ENCODE peak calls at places on chromosomes 12 and 14, in four cellular contexts. N, P, A and U are unnamed samples.

GRCh38 chr14:105329411-105330200 is 15.1 kb downstream of the PACS2 start:
- DNase-seq in P (no peak), A (no peak), N (no peak), U (no peak)

GRCh38 chr14:92473947-92474535 is 39.5 kb upstream of the RIN3 start:
- DNase-seq in A (no peak), P (peak), N (no peak), U (no peak)

GRCh38 chr12:132103542-132104308 is 40.4 kb downstream of the DDX51 start:
- DNase-seq in N (no peak), A (no peak), P (no peak), U (no peak)

GRCh38 chr14:36085861-36086260 is 90.7 kb downstream of the PTCSC3 start:
- DNase-seq in A (no peak), N (no peak), P (no peak), U (no peak)

GRCh38 chr14:104176611-104177010 is 38.2 kb downstream of the KIF26A start:
- DNase-seq in A (no peak), P (no peak), N (no peak), U (no peak)

GRCh38 chr14:102232348-102232625 is 72.7 kb downstream of the MOK start:
- DNase-seq in N (no peak), A (no peak), P (no peak), U (no peak)

GRCh38 chr14:20516921-20517320 is 11.6 kb downstream of the RNASE10 start:
- DNase-seq in A (peak), N (no peak), P (peak), U (no peak)

GRCh38 chr14:21317433-21317832 is 37.5 kb downstream of the RPGRIP1 start:
- DNase-seq in N (no peak), P (no peak), A (no peak), U (no peak)

GRCh38 chr14:29222671-29223268 is 456.2 kb downstream of the FOXG1 start:
- DNase-seq in P (peak), A (peak), N (no peak), U (peak)

GRCh38 chr12:17214910-17215309 is 608.9 kb upstream of the LMO3 start:
- DNase-seq in P (no peak), N (no peak), A (no peak), U (no peak)

GRCh38 chr12:17216156-17216555 is 610.2 kb upstream of the LMO3 start:
- DNase-seq in P (no peak), A (no peak), N (no peak), U (no peak)

DNA sequence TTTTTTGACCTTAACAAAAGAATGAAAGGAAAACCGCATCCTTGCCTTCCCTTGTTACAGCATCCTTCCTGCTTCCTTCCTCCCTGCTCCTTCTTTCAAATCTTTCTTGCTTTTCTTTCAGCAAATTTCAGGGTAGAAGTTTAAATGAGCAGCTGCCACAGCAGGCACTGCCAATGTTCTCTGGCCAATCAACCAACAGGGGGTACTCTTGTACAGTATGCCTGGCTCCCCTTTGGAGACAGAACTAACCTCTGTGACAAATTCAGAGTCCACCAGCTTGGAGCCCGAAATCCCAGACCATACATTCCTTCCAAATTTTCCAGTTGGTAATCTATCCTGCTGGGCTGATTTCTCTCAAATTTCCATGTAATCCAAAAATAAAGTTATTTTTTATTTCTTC is 609.8 kb upstream of the LMO3 start:
- DNase-seq in N (no peak), A (no peak), P (no peak), U (no peak)
- TF ChIP-seq CTCF in N (no peak), A (no peak), P (no peak), U (peak)

DNA sequence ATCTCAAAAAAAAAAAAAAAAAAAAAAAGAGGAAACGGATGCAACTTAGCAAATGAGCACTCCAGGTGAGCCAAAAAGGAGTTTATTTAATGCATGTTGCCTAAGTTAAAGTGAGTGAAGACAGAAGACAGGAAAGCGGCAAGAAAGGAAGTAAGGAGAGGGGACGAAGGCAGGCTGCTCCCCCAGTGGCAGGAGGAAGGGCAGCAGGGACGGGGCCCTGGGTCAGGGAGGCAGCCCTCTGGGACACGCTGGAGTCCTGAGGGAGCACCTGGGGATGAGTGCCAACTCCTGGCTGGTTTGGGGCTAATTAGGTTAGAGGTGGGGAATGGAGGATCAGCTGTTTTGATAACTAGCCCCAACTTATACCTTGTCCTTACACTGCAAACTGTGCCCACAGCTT is 37.0 kb upstream of the SPTLC2 start:
- DNase-seq in A (peak), N (no peak), P (no peak), U (no peak)
- TF ChIP-seq CTCF in A (no peak), N (no peak), P (no peak), U (peak)

DNA sequence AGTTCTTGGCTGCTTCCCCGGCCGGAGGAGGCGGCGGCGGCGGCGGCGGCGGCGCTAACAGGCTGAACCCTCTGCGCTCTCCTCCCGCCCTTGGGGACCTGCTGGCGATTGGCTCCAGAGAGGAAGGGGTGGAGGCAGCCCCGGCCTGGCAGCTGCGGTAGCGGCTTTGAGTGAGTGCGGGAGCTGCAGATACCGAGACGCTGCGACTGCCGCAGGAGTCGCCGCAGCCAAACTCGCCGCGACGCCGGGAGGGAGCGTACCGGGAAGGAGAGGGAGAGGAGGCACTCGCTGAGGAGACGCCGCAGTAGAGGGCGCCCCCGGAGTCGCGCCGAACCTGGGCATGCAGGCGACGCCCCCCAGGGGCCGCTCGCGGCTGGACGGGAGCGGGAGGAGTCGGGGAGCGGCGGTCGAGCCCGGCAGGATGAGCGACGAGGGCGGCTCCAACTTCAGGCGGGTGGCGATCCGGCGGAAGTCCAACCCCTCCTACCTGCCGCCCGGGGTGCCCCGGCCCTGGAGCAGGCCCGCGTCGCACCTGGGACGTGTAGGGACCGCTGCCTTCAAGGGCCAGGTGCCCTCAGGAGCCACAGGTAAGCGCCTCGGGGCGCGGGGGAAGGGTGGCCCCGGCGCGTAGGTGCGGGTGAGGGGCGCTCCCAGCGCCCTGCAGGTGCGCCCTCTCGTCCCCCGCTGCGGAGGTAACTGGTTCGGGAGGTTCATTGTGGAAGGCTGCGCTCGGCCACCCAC is at the start of gene FGD4:
- DNase-seq in P (peak), A (peak), N (peak), U (peak)
- TF ChIP-seq CTCF in P (no peak), A (peak), N (peak), U (peak)

GRCh38 chr14:71432334-71432733 is 499.9 kb upstream of the RGS6 start:
- DNase-seq in N (no peak), P (no peak), A (no peak), U (no peak)
- TF ChIP-seq CTCF in N (no peak), P (no peak), A (no peak), U (no peak)